ENCODE peak calls at places on chromosome X, in four cellular contexts. One of them, this sample, is unnamed.

GRCh38 chrX:24506082-24506481 is 41.0 kb downstream of the PDK3 start:
- DNase-seq in H9: no peak
- DNase-seq in IMR-90: peak
- DNase-seq in mesendoderm: peak
- DNase-seq in this sample: no peak

GRCh38 chrX:1807301-1807731 is 192.5 kb downstream of the ASMT start:
- DNase-seq in H9: peak
- DNase-seq in IMR-90: peak
- DNase-seq in mesendoderm: peak
- DNase-seq in this sample: peak

GRCh38 chrX:154473683-154474082 is 5.4 kb downstream of the LAGE3 start:
- DNase-seq in H9: no peak
- DNase-seq in IMR-90: no peak
- DNase-seq in mesendoderm: no peak
- DNase-seq in this sample: no peak

GRCh38 chrX:139692908-139693307 is 15.1 kb downstream of the MCF2 start:
- DNase-seq in H9: peak
- DNase-seq in IMR-90: no peak
- DNase-seq in mesendoderm: peak
- DNase-seq in this sample: no peak

GRCh38 chrX:40945366-40945713 is 139.9 kb upstream of the USP9X start:
- DNase-seq in H9: no peak
- DNase-seq in IMR-90: peak
- DNase-seq in mesendoderm: peak
- DNase-seq in this sample: no peak

GRCh38 chrX:82775426-82775825 is 732.7 kb upstream of the POU3F4 start:
- DNase-seq in H9: no peak
- DNase-seq in IMR-90: no peak
- DNase-seq in mesendoderm: no peak
- DNase-seq in this sample: no peak

GRCh38 chrX:50747471-50747900 is 66.5 kb downstream of the SHROOM4 start:
- DNase-seq in H9: no peak
- DNase-seq in IMR-90: peak
- DNase-seq in mesendoderm: peak
- DNase-seq in this sample: peak

GRCh38 chrX:63050225-63050624 is 300.9 kb downstream of the SPIN4 start:
- DNase-seq in H9: no peak
- DNase-seq in IMR-90: no peak
- DNase-seq in mesendoderm: peak
- DNase-seq in this sample: no peak

GRCh38 chrX:44903842-44904530 is 31.0 kb downstream of the KDM6A start:
- DNase-seq in H9: no peak
- DNase-seq in IMR-90: no peak
- DNase-seq in mesendoderm: no peak
- DNase-seq in this sample: no peak

GRCh38 chrX:7985568-7985967 is 58.4 kb upstream of the PNPLA4 start:
- DNase-seq in H9: no peak
- DNase-seq in IMR-90: peak
- DNase-seq in mesendoderm: no peak
- DNase-seq in this sample: no peak

GRCh38 chrX:16836371-16836770 is 33.8 kb downstream of the RBBP7 start:
- DNase-seq in H9: peak
- DNase-seq in IMR-90: peak
- DNase-seq in mesendoderm: peak
- DNase-seq in this sample: no peak

GRCh38 chrX:129665916-129666644 is 11.3 kb upstream of the APLN start:
- DNase-seq in H9: peak
- DNase-seq in IMR-90: peak
- DNase-seq in mesendoderm: peak
- DNase-seq in this sample: peak

GRCh38 chrX:153639177-153640044 is 7.6 kb upstream of the DUSP9 start:
- DNase-seq in H9: peak
- DNase-seq in IMR-90: no peak
- DNase-seq in mesendoderm: no peak
- DNase-seq in this sample: no peak

GRCh38 chrX:37989304-37989703 is 17.0 kb upstream of the SYTL5 start:
- DNase-seq in H9: no peak
- DNase-seq in IMR-90: no peak
- DNase-seq in mesendoderm: peak
- DNase-seq in this sample: no peak

GRCh38 chrX:50107470-50107869 is 93.3 kb downstream of the AKAP4 start:
- DNase-seq in H9: no peak
- DNase-seq in IMR-90: no peak
- DNase-seq in mesendoderm: no peak
- DNase-seq in this sample: no peak

GRCh38 chrX:50941638-50942037 is 31.1 kb downstream of the BMP15 start:
- DNase-seq in H9: peak
- DNase-seq in IMR-90: no peak
- DNase-seq in mesendoderm: peak
- DNase-seq in this sample: no peak

GRCh38 chrX:12999422-12999821 is 24.5 kb downstream of the TMSB4X start:
- DNase-seq in H9: no peak
- DNase-seq in IMR-90: peak
- DNase-seq in mesendoderm: no peak
- DNase-seq in this sample: no peak

GRCh38 chrX:110795645-110796510 is at the start of gene CHRDL1:
- DNase-seq in H9: peak
- DNase-seq in IMR-90: no peak
- DNase-seq in mesendoderm: peak
- DNase-seq in this sample: peak

GRCh38 chrX:12949205-12949926 is 25.5 kb upstream of the TMSB4X start:
- DNase-seq in H9: no peak
- DNase-seq in IMR-90: peak
- DNase-seq in mesendoderm: no peak
- DNase-seq in this sample: no peak

DNA sequence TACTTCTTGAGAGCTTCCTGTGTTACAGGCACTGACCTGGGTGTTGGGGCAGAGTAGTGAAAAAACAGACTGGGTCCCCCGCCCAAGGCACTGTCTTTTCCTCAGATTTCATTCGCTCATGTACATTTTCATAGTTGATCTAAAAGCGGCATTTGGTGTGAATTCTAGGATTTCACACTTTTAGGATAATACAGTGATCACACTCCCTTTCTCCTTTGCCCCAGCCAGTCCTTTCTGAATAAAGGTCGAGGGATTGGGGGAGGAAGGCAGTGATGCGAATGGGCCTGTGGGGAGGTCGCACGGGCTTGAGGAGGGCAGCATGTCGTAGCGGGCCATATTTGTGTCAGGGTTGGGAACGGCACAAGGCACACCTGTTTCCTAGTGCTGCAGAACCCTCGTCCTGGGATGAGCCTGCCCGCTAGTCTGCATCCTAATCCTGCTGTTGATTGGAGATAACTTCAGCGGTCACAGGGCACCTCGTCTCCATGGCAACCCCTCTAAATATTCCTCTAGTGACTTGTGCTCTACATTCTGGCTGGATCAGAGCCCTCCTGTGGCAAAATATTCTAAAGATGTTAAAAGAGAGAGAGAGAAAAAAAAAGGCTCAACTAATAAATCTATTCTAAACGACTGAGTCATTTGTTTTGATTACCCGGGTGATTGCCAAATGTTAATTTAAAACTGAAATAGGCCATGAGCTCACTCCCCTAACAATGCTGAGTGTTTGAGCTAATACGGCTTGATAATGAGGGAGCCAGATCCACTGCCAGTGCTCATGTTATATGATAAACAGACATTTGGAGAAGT is 21.8 kb downstream of the FHL1 start:
- DNase-seq in H9: peak
- DNase-seq in IMR-90: peak
- DNase-seq in mesendoderm: peak
- DNase-seq in this sample: peak
- H2AK5ac ChIP-seq in H9: no peak
- H2AK5ac ChIP-seq in IMR-90: peak
- H2AK5ac ChIP-seq in mesendoderm: no peak
- H2AK5ac ChIP-seq in this sample: no peak

DNA sequence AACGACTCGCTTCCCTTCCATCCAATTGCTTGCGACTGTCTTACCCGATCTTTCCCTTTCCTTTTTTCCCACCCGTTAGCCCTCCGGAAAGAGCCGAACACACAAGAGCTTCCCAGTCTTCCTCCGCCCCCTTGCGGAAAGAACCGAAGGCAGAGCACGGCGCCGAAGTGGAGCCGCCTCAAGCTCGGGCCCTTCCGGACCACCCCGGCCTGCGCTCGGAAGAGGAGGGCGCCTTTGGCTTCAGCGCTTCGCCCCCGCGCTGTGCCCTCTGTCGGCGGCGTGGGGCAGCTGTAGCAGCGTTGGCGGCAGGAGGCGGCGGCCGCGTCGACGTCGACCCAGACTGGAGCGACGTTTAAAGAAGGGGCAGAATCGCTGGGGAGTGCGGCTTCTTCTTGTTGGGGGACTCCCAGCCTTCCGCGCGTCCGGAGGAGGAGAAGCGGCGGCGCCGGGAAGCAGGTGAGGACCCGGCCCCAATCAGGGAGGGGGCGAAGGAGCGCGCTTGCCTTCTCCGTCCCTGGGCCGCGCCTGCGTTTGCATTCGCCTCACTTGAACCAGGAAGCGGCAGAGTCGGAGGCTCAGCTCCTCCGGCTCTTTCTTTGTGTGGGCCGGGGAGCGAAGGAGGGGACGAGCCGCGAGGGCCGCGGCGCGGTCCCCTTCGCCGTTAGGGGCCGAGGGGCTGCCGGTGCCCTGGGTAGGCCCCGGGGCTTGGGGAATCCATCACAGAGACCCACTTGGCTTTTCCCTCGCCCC is at the start of gene ZBTB33:
- DNase-seq in H9: peak
- DNase-seq in IMR-90: peak
- DNase-seq in mesendoderm: peak
- DNase-seq in this sample: peak
- H2AK5ac ChIP-seq in H9: no peak
- H2AK5ac ChIP-seq in IMR-90: peak
- H2AK5ac ChIP-seq in mesendoderm: no peak
- H2AK5ac ChIP-seq in this sample: peak

GRCh38 chrX:115968436-115969252 is 201.9 kb upstream of the AGTR2 start:
- DNase-seq in H9: peak
- DNase-seq in IMR-90: no peak
- DNase-seq in mesendoderm: peak
- DNase-seq in this sample: peak
- H2AK5ac ChIP-seq in H9: no peak
- H2AK5ac ChIP-seq in IMR-90: no peak
- H2AK5ac ChIP-seq in mesendoderm: no peak
- H2AK5ac ChIP-seq in this sample: no peak

DNA sequence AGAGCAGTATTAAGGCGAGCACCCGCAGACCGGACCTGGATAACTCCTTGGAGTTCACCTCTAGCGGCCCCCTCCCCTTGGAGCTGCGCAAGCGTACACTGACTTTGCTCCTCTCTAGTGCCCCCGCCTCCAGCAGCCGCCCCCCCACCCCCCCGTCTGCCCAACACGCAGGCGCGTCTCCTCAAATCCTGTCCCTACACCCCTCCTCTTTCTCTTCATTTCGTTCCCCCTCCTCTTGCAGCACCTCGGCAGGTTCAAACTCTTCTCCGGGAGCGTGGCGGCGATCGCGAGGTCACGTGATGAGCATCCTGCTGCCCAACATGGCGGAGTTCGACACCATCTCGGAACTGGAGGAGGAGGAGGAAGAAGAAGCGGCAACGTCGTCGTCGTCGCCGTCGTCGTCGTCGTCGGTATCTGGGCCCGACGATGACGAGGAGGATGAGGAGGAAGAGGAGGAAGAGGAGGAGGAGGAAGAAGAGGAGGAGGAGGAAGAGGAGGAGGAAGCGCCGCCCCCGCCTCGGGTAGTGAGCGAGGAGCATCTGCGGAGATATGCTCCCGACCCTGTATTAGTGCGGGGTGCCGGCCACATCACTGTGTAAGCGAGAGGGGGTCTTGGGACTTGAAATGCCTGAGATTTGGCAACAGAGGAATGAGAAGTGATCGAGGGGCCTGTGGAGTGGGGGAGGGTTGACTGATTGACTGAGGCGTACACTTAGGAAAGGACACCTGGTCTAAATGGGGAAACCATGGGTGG is at the start of gene CHIC1:
- DNase-seq in H9: peak
- DNase-seq in IMR-90: peak
- DNase-seq in mesendoderm: peak
- DNase-seq in this sample: peak
- H2AK5ac ChIP-seq in H9: no peak
- H2AK5ac ChIP-seq in IMR-90: peak
- H2AK5ac ChIP-seq in mesendoderm: no peak
- H2AK5ac ChIP-seq in this sample: no peak

GRCh38 chrX:22136711-22137110 is 104.6 kb downstream of the PHEX start:
- DNase-seq in H9: no peak
- DNase-seq in IMR-90: peak
- DNase-seq in mesendoderm: no peak
- DNase-seq in this sample: no peak

GRCh38 chrX:22135994-22136684 is 104.0 kb downstream of the PHEX start:
- DNase-seq in H9: no peak
- DNase-seq in IMR-90: peak
- DNase-seq in mesendoderm: peak
- DNase-seq in this sample: peak

GRCh38 chrX:22134681-22135080 is 102.6 kb downstream of the PHEX start:
- DNase-seq in H9: no peak
- DNase-seq in IMR-90: peak
- DNase-seq in mesendoderm: peak
- DNase-seq in this sample: no peak

GRCh38 chrX:22141061-22141460 is 108.9 kb downstream of the PHEX start:
- DNase-seq in H9: no peak
- DNase-seq in IMR-90: no peak
- DNase-seq in mesendoderm: no peak
- DNase-seq in this sample: no peak

GRCh38 chrX:22135171-22135711 is 103.1 kb downstream of the PHEX start:
- DNase-seq in H9: no peak
- DNase-seq in IMR-90: peak
- DNase-seq in mesendoderm: no peak
- DNase-seq in this sample: no peak
- H2AK5ac ChIP-seq in H9: no peak
- H2AK5ac ChIP-seq in IMR-90: peak
- H2AK5ac ChIP-seq in mesendoderm: no peak
- H2AK5ac ChIP-seq in this sample: no peak

GRCh38 chrX:9342581-9343051 is 122.2 kb upstream of the TBL1X start:
- DNase-seq in H9: peak
- DNase-seq in IMR-90: peak
- DNase-seq in mesendoderm: peak
- DNase-seq in this sample: peak
- H2AK5ac ChIP-seq in H9: no peak
- H2AK5ac ChIP-seq in IMR-90: peak
- H2AK5ac ChIP-seq in mesendoderm: no peak
- H2AK5ac ChIP-seq in this sample: no peak

GRCh38 chrX:119721926-119722325 is 29.0 kb upstream of the SEPTIN6 start:
- DNase-seq in H9: no peak
- DNase-seq in IMR-90: no peak
- DNase-seq in mesendoderm: no peak
- DNase-seq in this sample: no peak
- H2AK5ac ChIP-seq in H9: no peak
- H2AK5ac ChIP-seq in IMR-90: no peak
- H2AK5ac ChIP-seq in mesendoderm: no peak
- H2AK5ac ChIP-seq in this sample: no peak

GRCh38 chrX:72349190-72349589 is 43.5 kb upstream of the CITED1 start:
- DNase-seq in H9: no peak
- DNase-seq in IMR-90: no peak
- DNase-seq in mesendoderm: peak
- DNase-seq in this sample: no peak
- H2AK5ac ChIP-seq in H9: no peak
- H2AK5ac ChIP-seq in IMR-90: no peak
- H2AK5ac ChIP-seq in mesendoderm: no peak
- H2AK5ac ChIP-seq in this sample: no peak

This sample was measured in neuronal stem cell.